ENCODE peak calls at places on chromosomes 4 and X, in six cellular contexts. One of them, this sample, is unnamed.

GRCh38 chrX:144946696-144947095 is 300.6 kb upstream of the SPANXN1 start:
- DNase-seq in brain microvascular endothelial cell: no peak
- DNase-seq in dorsolateral prefrontal cortex: no peak
- DNase-seq in uterus: no peak
- DNase-seq in lower lobe of right lung: no peak
- DNase-seq in pancreas: no peak
- DNase-seq in this sample: no peak

GRCh38 chr4:38621004-38621684 is 42.9 kb upstream of the KLF3 start:
- DNase-seq in brain microvascular endothelial cell: no peak
- DNase-seq in dorsolateral prefrontal cortex: no peak
- DNase-seq in uterus: no peak
- DNase-seq in lower lobe of right lung: no peak
- DNase-seq in pancreas: peak
- DNase-seq in this sample: no peak

GRCh38 chr4:85823295-85823694 is 348.3 kb downstream of the ARHGAP24 start:
- DNase-seq in brain microvascular endothelial cell: no peak
- DNase-seq in dorsolateral prefrontal cortex: no peak
- DNase-seq in uterus: no peak
- DNase-seq in lower lobe of right lung: no peak
- DNase-seq in pancreas: no peak
- DNase-seq in this sample: peak

GRCh38 chrX:13029831-13030771 is 14.3 kb downstream of the FAM9C start:
- DNase-seq in brain microvascular endothelial cell: no peak
- DNase-seq in dorsolateral prefrontal cortex: no peak
- DNase-seq in uterus: no peak
- DNase-seq in lower lobe of right lung: no peak
- DNase-seq in pancreas: no peak
- DNase-seq in this sample: no peak

GRCh38 chr4:143240920-143241319 is 56.2 kb downstream of the USP38 start:
- DNase-seq in brain microvascular endothelial cell: no peak
- DNase-seq in dorsolateral prefrontal cortex: no peak
- DNase-seq in uterus: no peak
- DNase-seq in lower lobe of right lung: no peak
- DNase-seq in pancreas: no peak
- DNase-seq in this sample: no peak

GRCh38 chr4:38889143-38889542 is 21.5 kb downstream of the FAM114A1 start:
- DNase-seq in brain microvascular endothelial cell: peak
- DNase-seq in dorsolateral prefrontal cortex: no peak
- DNase-seq in uterus: no peak
- DNase-seq in lower lobe of right lung: no peak
- DNase-seq in pancreas: no peak
- DNase-seq in this sample: no peak

GRCh38 chr4:75995727-75996126 is 5.0 kb upstream of the SDAD1 start:
- DNase-seq in brain microvascular endothelial cell: peak
- DNase-seq in dorsolateral prefrontal cortex: no peak
- DNase-seq in uterus: no peak
- DNase-seq in lower lobe of right lung: no peak
- DNase-seq in pancreas: no peak
- DNase-seq in this sample: no peak

GRCh38 chr4:13559414-13559813 is 15.1 kb upstream of the NKX3-2 start:
- DNase-seq in brain microvascular endothelial cell: peak
- DNase-seq in dorsolateral prefrontal cortex: no peak
- DNase-seq in uterus: no peak
- DNase-seq in lower lobe of right lung: no peak
- DNase-seq in pancreas: no peak
- DNase-seq in this sample: no peak

GRCh38 chr4:53706422-53707032 is 115.2 kb upstream of the LNX1 start:
- DNase-seq in brain microvascular endothelial cell: peak
- DNase-seq in dorsolateral prefrontal cortex: no peak
- DNase-seq in uterus: peak
- DNase-seq in lower lobe of right lung: no peak
- DNase-seq in pancreas: peak
- DNase-seq in this sample: no peak

GRCh38 chr4:8849266-8850073 is 22.2 kb downstream of the HMX1 start:
- DNase-seq in brain microvascular endothelial cell: no peak
- DNase-seq in dorsolateral prefrontal cortex: no peak
- DNase-seq in uterus: no peak
- DNase-seq in lower lobe of right lung: peak
- DNase-seq in pancreas: no peak
- DNase-seq in this sample: no peak

GRCh38 chrX:140572724-140573123 is 67.9 kb upstream of the SOX3 start:
- DNase-seq in brain microvascular endothelial cell: peak
- DNase-seq in dorsolateral prefrontal cortex: peak
- DNase-seq in uterus: no peak
- DNase-seq in lower lobe of right lung: no peak
- DNase-seq in pancreas: peak
- DNase-seq in this sample: peak

GRCh38 chrX:147550217-147550616 is 361.5 kb upstream of the FMR1 start:
- DNase-seq in brain microvascular endothelial cell: no peak
- DNase-seq in dorsolateral prefrontal cortex: peak
- DNase-seq in uterus: no peak
- DNase-seq in lower lobe of right lung: no peak
- DNase-seq in pancreas: peak
- DNase-seq in this sample: no peak

GRCh38 chrX:120406638-120407037 is 44.7 kb downstream of the ATP1B4 start:
- DNase-seq in brain microvascular endothelial cell: no peak
- DNase-seq in dorsolateral prefrontal cortex: no peak
- DNase-seq in uterus: no peak
- DNase-seq in lower lobe of right lung: no peak
- DNase-seq in pancreas: no peak
- DNase-seq in this sample: no peak

GRCh38 chrX:100946521-100946920 is 17.8 kb upstream of the XKRX start:
- DNase-seq in brain microvascular endothelial cell: no peak
- DNase-seq in dorsolateral prefrontal cortex: no peak
- DNase-seq in uterus: no peak
- DNase-seq in lower lobe of right lung: no peak
- DNase-seq in pancreas: no peak
- DNase-seq in this sample: no peak

GRCh38 chrX:26522501-26522900 is 306.5 kb downstream of the MAGEB5 start:
- DNase-seq in brain microvascular endothelial cell: no peak
- DNase-seq in dorsolateral prefrontal cortex: no peak
- DNase-seq in uterus: no peak
- DNase-seq in lower lobe of right lung: no peak
- DNase-seq in pancreas: no peak
- DNase-seq in this sample: no peak

GRCh38 chr4:172691552-172691951 is 477.1 kb upstream of the GALNT7 start:
- DNase-seq in brain microvascular endothelial cell: no peak
- DNase-seq in dorsolateral prefrontal cortex: no peak
- DNase-seq in uterus: no peak
- DNase-seq in lower lobe of right lung: no peak
- DNase-seq in pancreas: no peak
- DNase-seq in this sample: no peak

GRCh38 chr4:3041192-3042142 is 32.9 kb downstream of the HTT-AS start:
- DNase-seq in brain microvascular endothelial cell: peak
- DNase-seq in dorsolateral prefrontal cortex: peak
- DNase-seq in uterus: peak
- DNase-seq in lower lobe of right lung: peak
- DNase-seq in pancreas: peak
- DNase-seq in this sample: peak
- H3K27ac ChIP-seq in brain microvascular endothelial cell: no peak
- H3K27ac ChIP-seq in dorsolateral prefrontal cortex: peak
- H3K27ac ChIP-seq in uterus: no peak
- H3K27ac ChIP-seq in lower lobe of right lung: peak
- H3K27ac ChIP-seq in pancreas: peak
- H3K27ac ChIP-seq in this sample: peak

GRCh38 chr4:185737489-185738037 is 74.4 kb downstream of the SORBS2 start:
- DNase-seq in brain microvascular endothelial cell: no peak
- DNase-seq in dorsolateral prefrontal cortex: no peak
- DNase-seq in uterus: no peak
- DNase-seq in lower lobe of right lung: no peak
- DNase-seq in pancreas: no peak
- DNase-seq in this sample: no peak

GRCh38 chr4:185738038-185738552 is 73.9 kb downstream of the SORBS2 start:
- DNase-seq in brain microvascular endothelial cell: peak
- DNase-seq in dorsolateral prefrontal cortex: no peak
- DNase-seq in uterus: peak
- DNase-seq in lower lobe of right lung: no peak
- DNase-seq in pancreas: no peak
- DNase-seq in this sample: no peak

GRCh38 chr4:185734214-185734613 is 77.8 kb downstream of the SORBS2 start:
- DNase-seq in brain microvascular endothelial cell: no peak
- DNase-seq in dorsolateral prefrontal cortex: no peak
- DNase-seq in uterus: no peak
- DNase-seq in lower lobe of right lung: no peak
- DNase-seq in pancreas: no peak
- DNase-seq in this sample: no peak

GRCh38 chr4:185735887-185736286 is 76.1 kb downstream of the SORBS2 start:
- DNase-seq in brain microvascular endothelial cell: no peak
- DNase-seq in dorsolateral prefrontal cortex: no peak
- DNase-seq in uterus: no peak
- DNase-seq in lower lobe of right lung: no peak
- DNase-seq in pancreas: no peak
- DNase-seq in this sample: no peak

GRCh38 chr4:185734930-185735329 is 77.1 kb downstream of the SORBS2 start:
- DNase-seq in brain microvascular endothelial cell: no peak
- DNase-seq in dorsolateral prefrontal cortex: no peak
- DNase-seq in uterus: no peak
- DNase-seq in lower lobe of right lung: no peak
- DNase-seq in pancreas: no peak
- DNase-seq in this sample: no peak
- H3K27ac ChIP-seq in brain microvascular endothelial cell: no peak
- H3K27ac ChIP-seq in dorsolateral prefrontal cortex: no peak
- H3K27ac ChIP-seq in uterus: no peak
- H3K27ac ChIP-seq in lower lobe of right lung: peak
- H3K27ac ChIP-seq in pancreas: no peak
- H3K27ac ChIP-seq in this sample: no peak

DNA sequence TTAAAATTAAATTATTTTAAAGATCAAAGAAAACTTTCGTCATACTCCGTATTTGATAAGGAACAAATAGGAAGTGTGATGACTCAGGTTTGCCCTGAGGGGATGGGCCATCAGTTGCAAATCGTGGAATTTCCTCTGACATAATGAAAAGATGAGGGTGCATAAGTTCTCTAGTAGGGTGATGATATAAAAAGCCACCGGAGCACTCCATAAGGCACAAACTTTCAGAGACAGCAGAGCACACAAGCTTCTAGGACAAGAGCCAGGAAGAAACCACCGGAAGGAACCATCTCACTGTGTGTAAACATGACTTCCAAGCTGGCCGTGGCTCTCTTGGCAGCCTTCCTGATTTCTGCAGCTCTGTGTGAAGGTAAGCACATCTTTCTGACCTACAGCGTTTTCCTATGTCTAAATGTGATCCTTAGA is at the start of gene CXCL8:
- DNase-seq in brain microvascular endothelial cell: peak
- DNase-seq in dorsolateral prefrontal cortex: peak
- DNase-seq in uterus: peak
- DNase-seq in lower lobe of right lung: peak
- DNase-seq in pancreas: peak
- DNase-seq in this sample: peak
- H3K27ac ChIP-seq in brain microvascular endothelial cell: peak
- H3K27ac ChIP-seq in dorsolateral prefrontal cortex: no peak
- H3K27ac ChIP-seq in uterus: no peak
- H3K27ac ChIP-seq in lower lobe of right lung: no peak
- H3K27ac ChIP-seq in pancreas: no peak
- H3K27ac ChIP-seq in this sample: no peak

GRCh38 chr4:35709080-35709479 is 535.2 kb downstream of the ARAP2 start:
- DNase-seq in brain microvascular endothelial cell: no peak
- DNase-seq in dorsolateral prefrontal cortex: no peak
- DNase-seq in uterus: no peak
- DNase-seq in lower lobe of right lung: no peak
- DNase-seq in pancreas: no peak
- DNase-seq in this sample: no peak
- H3K27ac ChIP-seq in brain microvascular endothelial cell: no peak
- H3K27ac ChIP-seq in dorsolateral prefrontal cortex: no peak
- H3K27ac ChIP-seq in uterus: no peak
- H3K27ac ChIP-seq in lower lobe of right lung: no peak
- H3K27ac ChIP-seq in pancreas: no peak
- H3K27ac ChIP-seq in this sample: no peak

GRCh38 chr4:41132055-41132683 is 82.2 kb downstream of the APBB2 start:
- DNase-seq in brain microvascular endothelial cell: no peak
- DNase-seq in dorsolateral prefrontal cortex: no peak
- DNase-seq in uterus: no peak
- DNase-seq in lower lobe of right lung: no peak
- DNase-seq in pancreas: no peak
- DNase-seq in this sample: no peak
- H3K27ac ChIP-seq in brain microvascular endothelial cell: no peak
- H3K27ac ChIP-seq in dorsolateral prefrontal cortex: peak
- H3K27ac ChIP-seq in uterus: no peak
- H3K27ac ChIP-seq in lower lobe of right lung: no peak
- H3K27ac ChIP-seq in pancreas: peak
- H3K27ac ChIP-seq in this sample: no peak

GRCh38 chr4:156829194-156829593 is 142.4 kb downstream of the PDGFC start:
- DNase-seq in brain microvascular endothelial cell: no peak
- DNase-seq in dorsolateral prefrontal cortex: no peak
- DNase-seq in uterus: peak
- DNase-seq in lower lobe of right lung: no peak
- DNase-seq in pancreas: no peak
- DNase-seq in this sample: no peak
- H3K27ac ChIP-seq in brain microvascular endothelial cell: peak
- H3K27ac ChIP-seq in dorsolateral prefrontal cortex: no peak
- H3K27ac ChIP-seq in uterus: peak
- H3K27ac ChIP-seq in lower lobe of right lung: peak
- H3K27ac ChIP-seq in pancreas: no peak
- H3K27ac ChIP-seq in this sample: no peak

GRCh38 chr4:4810365-4810764 is 49.1 kb upstream of the MSX1 start:
- DNase-seq in brain microvascular endothelial cell: no peak
- DNase-seq in dorsolateral prefrontal cortex: peak
- DNase-seq in uterus: no peak
- DNase-seq in lower lobe of right lung: no peak
- DNase-seq in pancreas: no peak
- DNase-seq in this sample: no peak
- H3K27ac ChIP-seq in brain microvascular endothelial cell: no peak
- H3K27ac ChIP-seq in dorsolateral prefrontal cortex: no peak
- H3K27ac ChIP-seq in uterus: no peak
- H3K27ac ChIP-seq in lower lobe of right lung: no peak
- H3K27ac ChIP-seq in pancreas: no peak
- H3K27ac ChIP-seq in this sample: no peak

This sample was measured in right cardiac atrium.